ENCODE peak calls at places on chromosomes 12 and 14, in eight cellular contexts. K, S, O, G, Z, P, J and F are unnamed samples.
A peak's percentile ranks its signal among the peaks of the same experiment; 100 is the strongest.

GRCh38 chr12:124623344-124623885 is 56.0 kb upstream of the NCOR2 start:
- DNase-seq in G (no peak), O (no peak), J (no peak), P (no peak), Z (no peak), S (no peak), K (no peak), F (no peak)

GRCh38 chr12:19710811-19711793 is 271.8 kb downstream of the AEBP2 start:
- DNase-seq in P (peak; percentile 26), G (no peak), S (no peak), K (no peak), J (peak; percentile 91), O (no peak), Z (peak; percentile 55), F (peak; percentile 43)

GRCh38 chr12:33439587-33440011 is at the start of gene SYT10:
- DNase-seq in O (peak; percentile 19), G (peak; percentile 81), P (peak; percentile 75), K (peak; percentile 54), S (no peak), J (no peak), Z (no peak), F (no peak)

GRCh38 chr12:64411427-64411826 is 7.2 kb downstream of the XPOT start:
- DNase-seq in J (no peak), S (no peak), O (no peak), G (no peak), Z (no peak), P (no peak), K (no peak), F (no peak)

GRCh38 chr14:100880271-100881101 is 23.0 kb downstream of the RTL1 start:
- DNase-seq in J (no peak), P (no peak), G (no peak), Z (no peak), K (peak; percentile 66), O (no peak), S (no peak), F (no peak)

GRCh38 chr14:41986726-41987125 is 380.1 kb downstream of the LRFN5 start:
- DNase-seq in Z (no peak), J (peak; percentile 62), G (no peak), P (no peak), O (peak; percentile 63), K (no peak), S (no peak), F (no peak)

GRCh38 chr14:103427485-103428443 is 42.5 kb downstream of the MARK3 start:
- DNase-seq in O (peak; percentile 64), Z (peak; percentile 43), G (no peak), J (peak; percentile 77), S (no peak), K (no peak), P (no peak), F (peak; percentile 54)

GRCh38 chr14:63045234-63045611 is at the start of gene KCNH5:
- DNase-seq in O (peak; percentile 47), S (peak; percentile 53), P (peak; percentile 79), G (peak; percentile 90), K (no peak), Z (peak; percentile 18), J (peak; percentile 15), F (no peak)

GRCh38 chr12:131085125-131085815 is 131.6 kb downstream of the ADGRD1 start:
- DNase-seq in O (no peak), K (peak; percentile 60), P (peak; percentile 47), J (no peak), S (peak; percentile 39), Z (no peak), G (no peak), F (no peak)

GRCh38 chr12:22628228-22628627 is 3.3 kb downstream of the ETNK1 start:
- DNase-seq in O (no peak), S (no peak), G (no peak), P (no peak), J (peak; percentile 6), Z (no peak), K (no peak), F (no peak)

GRCh38 chr14:95356245-95356850 is 36.6 kb upstream of the CLMN start:
- DNase-seq in S (no peak), K (no peak), O (no peak), G (peak; percentile 15), P (no peak), J (no peak), Z (no peak), F (no peak)

GRCh38 chr12:95118788-95119179 is 45.4 kb upstream of the NR2C1 start:
- DNase-seq in S (no peak), O (no peak), Z (no peak), G (no peak), J (no peak), K (no peak), P (no peak), F (no peak)

GRCh38 chr14:63273717-63274673 is 44.7 kb downstream of the GPHB5 start:
- DNase-seq in P (no peak), K (peak; percentile 75), O (peak; percentile 32), Z (peak; percentile 64), S (no peak), J (peak; percentile 87), G (no peak), F (no peak)

GRCh38 chr12:42143401-42144173 is 1.1 kb downstream of the GXYLT1 start:
- DNase-seq in O (peak; percentile 46), P (peak; percentile 80), Z (no peak), S (no peak), J (peak; percentile 45), G (peak; percentile 16), K (no peak), F (no peak)

DNA sequence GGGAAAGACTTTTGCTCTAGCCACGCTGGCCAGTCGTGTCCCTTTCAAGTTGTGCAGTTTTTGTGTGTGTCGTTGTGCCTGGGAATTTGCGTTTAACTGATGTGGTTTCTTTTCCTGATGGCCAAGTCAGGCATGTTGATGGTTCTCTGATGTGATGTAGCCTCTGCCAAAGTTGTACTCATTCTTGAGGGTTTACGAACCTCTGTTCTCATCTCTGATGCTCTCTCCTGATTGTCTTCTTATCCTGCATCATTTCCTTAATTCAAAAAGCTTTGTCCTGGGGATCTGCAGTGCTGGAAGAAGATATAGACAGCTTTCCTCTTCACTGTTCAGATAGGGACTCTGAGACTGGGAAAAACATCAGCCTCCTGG is 25.4 kb downstream of the CD9 start:
- DNase-seq in S (no peak), O (peak; percentile 61), Z (no peak), J (peak; percentile 59), K (no peak), P (no peak), G (no peak), F (no peak)
- H3K4me3 ChIP-seq in S (no peak overlapping the region), O (peak overlapping the region; percentile 44), Z (no peak overlapping the region), J (no peak overlapping the region), K (no peak overlapping the region), P (no peak overlapping the region), G (no peak overlapping the region), F (no peak overlapping the region)

DNA sequence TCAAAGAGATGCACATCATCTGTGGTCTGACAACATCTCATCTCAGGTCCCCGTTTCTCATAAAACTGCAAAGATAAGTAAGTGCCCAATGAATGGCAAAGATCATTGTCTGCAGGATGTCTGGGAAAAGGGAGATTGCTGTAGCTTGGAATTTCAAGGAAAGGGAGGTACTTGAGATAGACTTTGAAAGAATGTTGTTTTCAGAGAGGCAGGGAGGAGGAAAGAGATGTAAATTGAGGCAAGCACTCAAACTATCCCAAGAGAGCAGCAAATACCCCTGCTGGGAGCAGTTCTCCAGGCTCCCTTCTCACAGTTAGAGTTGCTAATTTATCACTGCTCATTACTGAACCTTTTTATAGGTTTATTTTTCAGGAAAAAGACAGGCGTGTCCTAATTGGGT is 107.1 kb downstream of the MYRFL start:
- DNase-seq in J (no peak), O (no peak), Z (no peak), K (no peak), P (no peak), S (no peak), G (no peak), F (no peak)
- H3K4me3 ChIP-seq in J (no peak overlapping the region), O (no peak overlapping the region), Z (no peak overlapping the region), K (no peak overlapping the region), P (no peak overlapping the region), S (no peak overlapping the region), G (no peak overlapping the region), F (no peak overlapping the region)

GRCh38 chr14:60184597-60185555 is 19.7 kb upstream of the DHRS7 start:
- DNase-seq in J (no peak), P (no peak), G (no peak), Z (no peak), O (peak; percentile 22), K (no peak), S (no peak), F (no peak)

GRCh38 chr14:60179296-60179924 is 14.2 kb upstream of the DHRS7 start:
- DNase-seq in K (no peak), Z (no peak), S (no peak), J (peak; percentile 56), P (no peak), O (peak; percentile 49), G (no peak), F (no peak)

GRCh38 chr14:60183138-60183537 is 17.9 kb upstream of the DHRS7 start:
- DNase-seq in S (no peak), O (no peak), K (no peak), P (no peak), Z (no peak), J (no peak), G (no peak), F (no peak)

GRCh38 chr14:60188115-60188514 is 22.9 kb upstream of the DHRS7 start:
- DNase-seq in G (no peak), S (no peak), P (no peak), J (peak; percentile 11), K (no peak), Z (no peak), O (no peak), F (no peak)

DNA sequence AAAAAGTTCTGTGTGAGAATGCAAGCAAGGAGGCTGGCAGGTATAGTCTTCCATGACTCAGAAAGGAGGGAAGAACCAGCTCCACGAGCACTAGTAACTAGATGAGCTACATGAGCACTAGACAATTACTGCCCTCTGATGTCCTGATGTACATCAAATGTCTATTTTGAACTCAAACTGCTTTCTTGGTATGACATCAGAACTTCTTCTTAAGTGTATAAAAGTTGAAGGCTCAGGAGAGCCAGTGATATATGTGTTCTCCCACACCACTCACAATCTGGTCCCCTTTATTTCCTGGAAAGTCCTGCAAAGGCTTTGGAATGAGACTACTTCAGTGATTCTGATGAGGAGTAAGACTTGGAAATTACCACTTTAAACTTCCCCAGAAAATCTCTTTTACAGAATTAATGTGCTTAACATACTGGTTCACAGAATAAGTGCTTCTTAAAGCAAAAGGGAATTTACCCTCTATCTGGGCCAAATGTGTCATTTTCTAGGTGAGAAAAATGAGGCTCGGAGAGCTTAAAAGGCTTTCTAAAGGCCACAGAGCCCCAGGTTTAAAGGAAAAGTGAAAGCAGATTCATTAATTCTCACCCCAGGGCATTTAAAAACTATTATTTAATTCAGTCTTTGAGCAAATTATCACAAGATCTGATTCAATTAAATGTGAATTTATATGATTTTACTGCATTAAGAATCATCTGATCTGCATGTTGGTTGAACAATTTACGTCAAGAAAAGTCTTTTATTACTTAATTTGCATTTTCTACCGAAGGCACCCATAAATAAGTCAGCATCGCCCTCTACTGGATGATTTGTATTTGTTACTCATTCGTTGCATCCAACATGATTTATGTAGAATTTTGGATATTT is 18.8 kb upstream of the DHRS7 start:
- DNase-seq in K (no peak), G (peak; percentile 76), Z (no peak), P (no peak), S (no peak), J (peak; percentile 89), O (peak; percentile 81), F (peak; percentile 33)
- H3K4me3 ChIP-seq in K (peak overlapping the region; percentile 86), G (peak overlapping the region; percentile 14), Z (peak overlapping the region; percentile 40), P (peak overlapping the region; percentile 59), S (peak overlapping the region; percentile 59), J (peak overlapping the region; percentile 45), O (peak overlapping the region; percentile 74), F (peak overlapping the region; percentile 39)

DNA sequence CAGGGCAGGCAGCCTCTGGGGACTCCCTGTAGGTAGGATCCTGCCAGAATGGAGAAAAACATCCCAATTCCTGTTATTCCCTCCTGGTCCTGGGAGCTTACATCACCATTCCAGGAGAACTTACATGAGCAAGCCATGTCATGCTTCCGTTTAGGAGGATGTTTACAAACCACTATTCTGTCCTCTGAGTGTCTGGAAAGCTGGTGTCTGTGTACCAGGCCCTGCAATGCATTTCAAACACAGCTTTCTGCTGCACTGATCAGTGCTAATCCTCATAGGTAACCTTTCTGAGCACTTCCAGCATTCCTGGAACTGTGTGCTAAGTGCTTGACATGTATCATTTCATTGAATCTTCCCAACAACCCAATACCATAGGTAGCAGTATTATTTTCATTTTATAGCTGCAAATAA is 19.8 kb upstream of the MAP1LC3B2 start:
- DNase-seq in S (no peak), P (no peak), Z (no peak), G (no peak), K (no peak), O (peak; percentile 57), J (peak; percentile 39), F (no peak)
- H3K4me3 ChIP-seq in S (no peak overlapping the region), P (no peak overlapping the region), Z (no peak overlapping the region), G (no peak overlapping the region), K (no peak overlapping the region), O (no peak overlapping the region), J (no peak overlapping the region), F (no peak overlapping the region)